ENCODE peak calls at places on chromosomes 13 and 19, in seven cellular contexts. I, L, X, C, K, P and Y are unnamed samples.

GRCh38 chr19:33388817-33389573 is 15.5 kb downstream of the CEBPG start:
- DNase-seq in I (no peak), L (peak; percentile 24), X (no peak), C (no peak), K (no peak), P (no peak), Y (peak; percentile 76)

GRCh38 chr13:83325454-83325853 is 556.8 kb downstream of the SLITRK1 start:
- DNase-seq in I (no peak), L (no peak), X (no peak), C (peak; percentile 21), K (no peak), P (no peak), Y (no peak)

GRCh38 chr13:75830842-75831241 is 194.7 kb downstream of the LMO7 start:
- DNase-seq in I (no peak), L (no peak), X (no peak), C (peak; percentile 8), K (no peak), P (no peak), Y (no peak)

GRCh38 chr13:92739306-92739818 is 487.2 kb upstream of the GPC6 start:
- DNase-seq in I (no peak), L (no peak), X (no peak), C (no peak), K (no peak), P (no peak), Y (no peak)

GRCh38 chr19:7970716-7971448 is 27.4 kb upstream of the TIMM44 start:
- DNase-seq in I (no peak), L (no peak), X (peak; percentile 46), C (peak; percentile 59), K (no peak), P (no peak), Y (no peak)

GRCh38 chr13:46655727-46656180 is 102.8 kb downstream of the LRCH1 start:
- DNase-seq in I (no peak), L (no peak), X (peak; percentile 26), C (peak; percentile 68), K (no peak), P (no peak), Y (no peak)

GRCh38 chr13:23322353-23323336 is 110.9 kb downstream of the SACS start:
- DNase-seq in I (no peak), L (no peak), X (no peak), C (no peak), K (no peak), P (no peak), Y (no peak)

GRCh38 chr19:44303976-44304568 is 753 bp downstream of the ZNF235 start:
- DNase-seq in I (no peak), L (no peak), X (peak; percentile 25), C (no peak), K (no peak), P (no peak), Y (no peak)

GRCh38 chr19:40367577-40368434 is 19.3 kb downstream of the PLD3 start:
- DNase-seq in I (no peak), L (no peak), X (no peak), C (no peak), K (no peak), P (no peak), Y (no peak)

GRCh38 chr13:36750946-36751345 is 68.1 kb upstream of the RFXAP start:
- DNase-seq in I (no peak), L (no peak), X (no peak), C (no peak), K (no peak), P (no peak), Y (no peak)

GRCh38 chr13:48456546-48456945 is 43.6 kb upstream of the LPAR6 start:
- DNase-seq in I (no peak), L (no peak), X (no peak), C (no peak), K (no peak), P (no peak), Y (peak; percentile 33)

GRCh38 chr13:67139551-67139950 is 90.6 kb downstream of the PCDH9 start:
- DNase-seq in I (no peak), L (no peak), X (no peak), C (no peak), K (no peak), P (no peak), Y (no peak)

GRCh38 chr13:74479124-74479523 is 344.9 kb upstream of the KLF12 start:
- DNase-seq in I (no peak), L (no peak), X (no peak), C (no peak), K (no peak), P (no peak), Y (no peak)

GRCh38 chr19:18364826-18365528 is 21.0 kb upstream of the GDF15 start:
- DNase-seq in I (peak; percentile 40), L (peak; percentile 92), X (peak; percentile 88), C (peak; percentile 100), K (peak; percentile 85), P (peak; percentile 90), Y (peak; percentile 81)

GRCh38 chr19:40143612-40144011 is 47.6 kb upstream of the MAP3K10 start:
- DNase-seq in I (no peak), L (no peak), X (no peak), C (no peak), K (peak; percentile 29), P (peak; percentile 30), Y (no peak)

GRCh38 chr13:114053026-114053425 is 79.2 kb upstream of the C13orf46 start:
- DNase-seq in I (no peak), L (no peak), X (no peak), C (peak; percentile 52), K (no peak), P (no peak), Y (no peak)

GRCh38 chr19:47239610-47240296 is 8.8 kb upstream of the BBC3 start:
- DNase-seq in I (no peak), L (peak; percentile 66), X (peak; percentile 66), C (peak; percentile 65), K (peak; percentile 66), P (no peak), Y (peak; percentile 88)

GRCh38 chr19:52196256-52196967 is 6.6 kb downstream of the PPP2R1A start:
- DNase-seq in I (no peak), L (no peak), X (no peak), C (no peak), K (no peak), P (no peak), Y (no peak)

GRCh38 chr19:38224014-38224862 is at the start of gene DPF1:
- DNase-seq in I (no peak), L (no peak), X (peak; percentile 63), C (peak; percentile 75), K (no peak), P (peak; percentile 35), Y (peak; percentile 80)

GRCh38 chr19:18287836-18288772 is 6.7 kb upstream of the JUND start:
- DNase-seq in I (no peak), L (no peak), X (no peak), C (no peak), K (no peak), P (no peak), Y (no peak)

GRCh38 chr13:41107104-41107571 is 25.5 kb downstream of the KBTBD6 start:
- DNase-seq in I (no peak), L (no peak), X (no peak), C (no peak), K (no peak), P (no peak), Y (no peak)

GRCh38 chr13:31092631-31093030 is 69.1 kb downstream of the HSPH1 start:
- DNase-seq in I (no peak), L (no peak), X (no peak), C (no peak), K (no peak), P (no peak), Y (no peak)

GRCh38 chr19:5960005-5961001 is 17.6 kb downstream of the RANBP3 start:
- DNase-seq in I (no peak), L (no peak), X (peak; percentile 50), C (no peak), K (peak; percentile 69), P (peak; percentile 66), Y (no peak)

GRCh38 chr13:101346161-101346560 is 70.1 kb downstream of the NALCN start:
- DNase-seq in I (no peak), L (no peak), X (no peak), C (peak; percentile 2), K (no peak), P (no peak), Y (no peak)

GRCh38 chr19:40317338-40317737 is 30.9 kb downstream of the C19orf47 start:
- DNase-seq in I (no peak), L (no peak), X (no peak), C (no peak), K (no peak), P (no peak), Y (no peak)

GRCh38 chr13:29362849-29363604 is 232.5 kb downstream of the SLC7A1 start:
- DNase-seq in I (no peak), L (peak; percentile 38), X (peak; percentile 58), C (peak; percentile 58), K (peak; percentile 15), P (peak; percentile 24), Y (no peak)

GRCh38 chr19:12956446-12957388 is at the start of gene GADD45GIP1:
- DNase-seq in I (no peak), L (peak; percentile 61), X (peak; percentile 86), C (peak; percentile 86), K (peak; percentile 73), P (peak; percentile 74), Y (peak; percentile 93)

GRCh38 chr13:25901460-25902376 is 150.1 kb downstream of the SHISA2 start:
- DNase-seq in I (no peak), L (no peak), X (no peak), C (peak; percentile 91), K (no peak), P (no peak), Y (no peak)

GRCh38 chr13:45413826-45414312 is 4.3 kb downstream of the SLC25A30 start:
- DNase-seq in I (no peak), L (no peak), X (no peak), C (no peak), K (no peak), P (no peak), Y (no peak)

GRCh38 chr13:102690883-102691282 is 4.0 kb downstream of the METTL21C start:
- DNase-seq in I (no peak), L (no peak), X (no peak), C (no peak), K (no peak), P (no peak), Y (no peak)
- H3K27ac ChIP-seq in I (no peak overlapping the region), L (no peak overlapping the region), X (no peak overlapping the region), C (no peak overlapping the region), K (no peak overlapping the region), P (no peak overlapping the region), Y (no peak overlapping the region)

DNA sequence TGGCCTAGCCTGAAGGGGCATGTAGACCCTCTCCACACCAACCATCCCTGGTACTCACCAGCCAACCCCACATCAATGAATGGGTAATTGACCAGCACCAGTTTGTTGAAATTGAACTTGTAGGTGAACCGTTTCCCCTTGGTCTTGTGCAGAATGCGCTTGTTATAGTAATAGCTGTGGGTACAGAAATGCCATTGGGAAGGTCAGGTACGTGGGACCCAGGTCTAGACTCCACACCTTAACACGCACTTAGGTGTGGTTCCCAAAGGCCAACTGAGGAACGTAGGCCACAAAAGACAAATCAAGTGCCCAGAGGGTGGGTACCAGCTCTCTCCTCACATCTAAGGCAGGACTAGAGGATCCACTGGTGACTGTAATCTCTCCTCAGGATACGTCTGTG is 5.2 kb downstream of the ERF start:
- DNase-seq in I (no peak), L (no peak), X (no peak), C (no peak), K (no peak), P (no peak), Y (no peak)
- H3K4me3 ChIP-seq in I (no peak overlapping the region), L (no peak overlapping the region), X (no peak overlapping the region), C (no peak overlapping the region), K (no peak overlapping the region), P (no peak overlapping the region), Y (no peak overlapping the region)

GRCh38 chr19:9342610-9343304 is 18.8 kb downstream of the ZNF559 start:
- DNase-seq in I (no peak), L (no peak), X (no peak), C (no peak), K (no peak), P (no peak), Y (no peak)
- H3K9me3 ChIP-seq in I (peaks cover 94% of the 10 kb centered on the region), L (peaks cover 95% of the 10 kb centered on the region), X (no peaks in the 10 kb centered on the region), C (peaks cover 16% of the 10 kb centered on the region), K (peaks cover 100% of the 10 kb centered on the region), P (peaks cover 66% of the 10 kb centered on the region), Y (peaks cover 21% of the 10 kb centered on the region)

GRCh38 chr13:42891591-42891990 is 100.5 kb downstream of the EPSTI1 start:
- DNase-seq in I (no peak), L (no peak), X (no peak), C (no peak), K (no peak), P (no peak), Y (no peak)
- H3K27ac ChIP-seq in I (no peak overlapping the region), L (no peak overlapping the region), X (no peak overlapping the region), C (no peak overlapping the region), K (peak overlapping the region; percentile 7), P (peak overlapping the region; percentile 52), Y (peak overlapping the region; percentile 8)